ENCODE peak calls at places on chromosomes 6 and 20, in five cellular contexts. W is A673, Q is AG04450, E is suprapubic skin, D is MM.1S. B is an unnamed sample.

GRCh38 chr20:13458860-13459451 is 179.8 kb downstream of the TASP1 start:
- DNase-seq in W (peak; percentile 63), Q (no peak), E (no peak), D (peak; percentile 10), B (peak; percentile 64)

GRCh38 chr20:48839518-48839917 is 11.7 kb upstream of the PREX1 start:
- DNase-seq in W (no peak), Q (no peak), E (no peak), D (no peak), B (no peak)

GRCh38 chr6:85537055-85537494 is 56.6 kb downstream of the SNX14 start:
- DNase-seq in W (peak; percentile 28), Q (no peak), E (no peak), D (peak; percentile 11), B (peak; percentile 42)

GRCh38 chr6:132504757-132505156 is 8.2 kb downstream of the STX7 start:
- DNase-seq in W (no peak), Q (no peak), E (no peak), D (no peak), B (peak; percentile 36)

GRCh38 chr6:42771741-42772100 is 10.1 kb upstream of the BICRAL start:
- DNase-seq in W (no peak), Q (no peak), E (no peak), D (peak; percentile 37), B (no peak)

GRCh38 chr6:167893416-167893815 is 66.7 kb downstream of the AFDN start:
- DNase-seq in W (no peak), Q (no peak), E (no peak), D (no peak), B (peak; percentile 21)

GRCh38 chr6:37103169-37104039 is 66.5 kb upstream of the PIM1 start:
- DNase-seq in W (peak; percentile 34), Q (no peak), E (peak; percentile 77), D (peak; percentile 88), B (peak; percentile 16)

GRCh38 chr6:45504947-45505346 is 127.2 kb upstream of the SUPT3H start:
- DNase-seq in W (peak; percentile 38), Q (peak; percentile 94), E (no peak), D (no peak), B (peak; percentile 84)

GRCh38 chr20:36890586-36890985 is 14.6 kb downstream of the TLDC2 start:
- DNase-seq in W (no peak), Q (no peak), E (no peak), D (no peak), B (no peak)

GRCh38 chr6:169474362-169474761 is 220.7 kb upstream of the THBS2 start:
- DNase-seq in W (no peak), Q (no peak), E (no peak), D (no peak), B (no peak)
- H3K4me3 ChIP-seq in W (no peak overlapping the region), Q (no peak overlapping the region), E (no peak overlapping the region), D (peak overlapping the region; percentile 17), B (no peak overlapping the region)

DNA sequence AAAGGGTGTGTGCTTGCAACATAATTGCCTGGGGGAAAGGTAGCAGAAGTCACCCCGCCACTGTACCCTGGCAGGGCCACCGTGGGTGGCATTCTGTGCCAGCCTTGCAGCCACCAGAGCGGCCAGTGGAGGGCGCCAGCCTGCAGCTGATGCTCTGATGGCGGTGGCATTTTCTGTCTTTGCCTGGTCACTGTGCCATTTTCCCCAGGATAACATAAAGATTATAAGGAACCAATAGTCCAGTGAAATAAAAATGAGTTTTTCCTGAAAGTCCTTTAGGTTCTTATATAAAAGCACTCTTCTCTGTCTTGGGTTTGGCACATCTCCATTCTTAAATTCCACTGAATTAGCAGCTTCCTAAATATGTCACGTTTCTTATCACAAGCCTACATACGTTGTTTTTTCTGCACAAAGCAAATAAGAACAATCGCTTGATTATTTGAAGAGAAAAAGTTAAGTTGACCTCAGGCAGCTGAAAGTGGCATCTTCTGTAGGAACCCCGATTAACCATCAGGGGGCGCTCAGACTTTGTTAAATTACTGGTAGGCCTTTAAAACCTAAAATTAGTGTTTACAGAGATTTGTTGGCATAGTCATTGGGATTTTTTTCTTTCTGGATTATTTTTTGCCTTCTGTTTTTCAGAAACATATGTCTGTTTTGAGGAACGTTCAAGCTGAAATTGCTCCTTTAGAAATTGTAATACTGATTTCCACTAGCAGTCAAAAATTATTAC is 67.3 kb upstream of the XRN2 start:
- DNase-seq in W (peak; percentile 80), Q (peak; percentile 32), E (peak; percentile 70), D (peak; percentile 57), B (peak; percentile 29)
- H3K4me3 ChIP-seq in W (peak overlapping the region; percentile 22), Q (no peak overlapping the region), E (no peak overlapping the region), D (no peak overlapping the region), B (no peak overlapping the region)

GRCh38 chr6:148269386-148269785 is 73.3 kb upstream of the SASH1 start:
- DNase-seq in W (no peak), Q (no peak), E (no peak), D (no peak), B (no peak)

GRCh38 chr6:148272597-148272996 is 70.0 kb upstream of the SASH1 start:
- DNase-seq in W (no peak), Q (no peak), E (no peak), D (no peak), B (no peak)

GRCh38 chr6:148274809-148275208 is 67.8 kb upstream of the SASH1 start:
- DNase-seq in W (no peak), Q (no peak), E (no peak), D (no peak), B (no peak)

GRCh38 chr6:148273962-148274752 is 68.5 kb upstream of the SASH1 start:
- DNase-seq in W (no peak), Q (no peak), E (no peak), D (no peak), B (peak; percentile 51)

GRCh38 chr6:148272084-148272483 is 70.6 kb upstream of the SASH1 start:
- DNase-seq in W (peak; percentile 75), Q (peak; percentile 95), E (no peak), D (no peak), B (peak; percentile 97)
- H3K4me3 ChIP-seq in W (no peak overlapping the region), Q (peak overlapping the region; percentile 55), E (no peak overlapping the region), D (no peak overlapping the region), B (peak overlapping the region; percentile 64)

DNA sequence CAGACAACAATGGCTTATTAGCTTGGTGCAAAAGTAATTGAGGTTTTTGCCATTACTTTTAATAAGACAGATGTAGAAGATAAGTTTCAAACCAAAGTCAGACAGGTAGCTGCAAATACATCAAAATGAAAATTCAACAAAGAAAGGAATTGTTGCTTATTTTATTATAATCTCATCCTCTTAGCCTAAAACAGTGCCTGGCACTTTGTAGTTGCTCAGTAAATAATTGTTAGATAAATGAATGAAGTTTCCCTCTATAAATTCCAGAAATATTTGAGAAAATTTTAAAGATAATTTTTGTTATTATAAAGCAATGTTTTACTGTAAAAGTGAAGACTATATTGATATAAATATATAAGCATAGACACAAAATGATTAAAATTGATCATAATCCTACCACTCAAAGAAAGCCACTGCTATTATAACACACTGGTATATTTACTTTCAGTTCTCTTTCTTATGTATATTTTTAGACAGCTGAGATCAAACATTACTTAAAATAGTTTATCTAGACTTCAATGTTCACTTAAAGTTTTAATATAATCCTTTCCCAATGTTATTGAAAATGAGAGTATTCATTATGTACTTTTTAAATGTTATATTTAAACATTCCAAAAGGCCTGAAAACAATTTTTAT is 42.5 kb downstream of the SESN1 start:
- DNase-seq in W (no peak), Q (no peak), E (no peak), D (no peak), B (no peak)
- H3K4me3 ChIP-seq in W (no peak overlapping the region), Q (no peak overlapping the region), E (no peak overlapping the region), D (peak overlapping the region; percentile 1), B (no peak overlapping the region)

B was measured in foreskin fibroblast.